ENCODE peak calls at places on chromosomes 16 and 17, in eight cellular contexts. One of them, this sample, is unnamed.

GRCh38 chr17:67571478-67571877 is 146.3 kb upstream of the NOL11 start:
- DNase-seq in mucosa of descending colon: no peak
- DNase-seq in stimulated activated CD8-positive, alpha-beta memory T cell treated with anti-CD3 and anti-CD28 coated beads, Interleukin-7, amount 100 ng/mL, for 1 hour: no peak
- DNase-seq in heart left ventricle: no peak
- DNase-seq in M059J: no peak
- DNase-seq in foreskin fibroblast: no peak
- DNase-seq in trophoblast cell: no peak
- DNase-seq in activated CD4-positive, alpha-beta memory T cell treated with anti-CD3 and anti-CD28 coated beads for 36 hours: no peak
- DNase-seq in this sample: no peak

GRCh38 chr16:747978-748746 is 7.4 kb upstream of the CIAO3 start:
- DNase-seq in mucosa of descending colon: no peak
- DNase-seq in stimulated activated CD8-positive, alpha-beta memory T cell treated with anti-CD3 and anti-CD28 coated beads, Interleukin-7, amount 100 ng/mL, for 1 hour: no peak
- DNase-seq in heart left ventricle: no peak
- DNase-seq in M059J: no peak
- DNase-seq in foreskin fibroblast: no peak
- DNase-seq in trophoblast cell: peak
- DNase-seq in activated CD4-positive, alpha-beta memory T cell treated with anti-CD3 and anti-CD28 coated beads for 36 hours: no peak
- DNase-seq in this sample: no peak

GRCh38 chr17:73404246-73404645 is 92.4 kb upstream of the CDC42EP4 start:
- DNase-seq in mucosa of descending colon: no peak
- DNase-seq in stimulated activated CD8-positive, alpha-beta memory T cell treated with anti-CD3 and anti-CD28 coated beads, Interleukin-7, amount 100 ng/mL, for 1 hour: no peak
- DNase-seq in heart left ventricle: no peak
- DNase-seq in M059J: no peak
- DNase-seq in foreskin fibroblast: no peak
- DNase-seq in trophoblast cell: no peak
- DNase-seq in activated CD4-positive, alpha-beta memory T cell treated with anti-CD3 and anti-CD28 coated beads for 36 hours: no peak
- DNase-seq in this sample: no peak

GRCh38 chr17:45391918-45392317 is 40.8 kb downstream of the ARHGAP27 start:
- DNase-seq in mucosa of descending colon: no peak
- DNase-seq in stimulated activated CD8-positive, alpha-beta memory T cell treated with anti-CD3 and anti-CD28 coated beads, Interleukin-7, amount 100 ng/mL, for 1 hour: no peak
- DNase-seq in heart left ventricle: no peak
- DNase-seq in M059J: no peak
- DNase-seq in foreskin fibroblast: no peak
- DNase-seq in trophoblast cell: peak
- DNase-seq in activated CD4-positive, alpha-beta memory T cell treated with anti-CD3 and anti-CD28 coated beads for 36 hours: no peak
- DNase-seq in this sample: no peak

GRCh38 chr17:33927732-33928133 is 327.4 kb upstream of the CCL2 start:
- DNase-seq in mucosa of descending colon: peak
- DNase-seq in stimulated activated CD8-positive, alpha-beta memory T cell treated with anti-CD3 and anti-CD28 coated beads, Interleukin-7, amount 100 ng/mL, for 1 hour: no peak
- DNase-seq in heart left ventricle: no peak
- DNase-seq in M059J: peak
- DNase-seq in foreskin fibroblast: no peak
- DNase-seq in trophoblast cell: no peak
- DNase-seq in activated CD4-positive, alpha-beta memory T cell treated with anti-CD3 and anti-CD28 coated beads for 36 hours: no peak
- DNase-seq in this sample: no peak

GRCh38 chr16:621526-622105 is 9.2 kb upstream of the WFIKKN1 start:
- DNase-seq in mucosa of descending colon: no peak
- DNase-seq in stimulated activated CD8-positive, alpha-beta memory T cell treated with anti-CD3 and anti-CD28 coated beads, Interleukin-7, amount 100 ng/mL, for 1 hour: no peak
- DNase-seq in heart left ventricle: no peak
- DNase-seq in M059J: no peak
- DNase-seq in foreskin fibroblast: no peak
- DNase-seq in trophoblast cell: no peak
- DNase-seq in activated CD4-positive, alpha-beta memory T cell treated with anti-CD3 and anti-CD28 coated beads for 36 hours: no peak
- DNase-seq in this sample: no peak

GRCh38 chr16:5738586-5738985 is 641.0 kb upstream of the EEF2KMT start:
- DNase-seq in mucosa of descending colon: peak
- DNase-seq in stimulated activated CD8-positive, alpha-beta memory T cell treated with anti-CD3 and anti-CD28 coated beads, Interleukin-7, amount 100 ng/mL, for 1 hour: no peak
- DNase-seq in heart left ventricle: no peak
- DNase-seq in M059J: peak
- DNase-seq in foreskin fibroblast: no peak
- DNase-seq in trophoblast cell: no peak
- DNase-seq in activated CD4-positive, alpha-beta memory T cell treated with anti-CD3 and anti-CD28 coated beads for 36 hours: no peak
- DNase-seq in this sample: no peak

GRCh38 chr16:11481987-11482386 is 104.7 kb downstream of the LITAF start:
- DNase-seq in mucosa of descending colon: no peak
- DNase-seq in stimulated activated CD8-positive, alpha-beta memory T cell treated with anti-CD3 and anti-CD28 coated beads, Interleukin-7, amount 100 ng/mL, for 1 hour: no peak
- DNase-seq in heart left ventricle: no peak
- DNase-seq in M059J: peak
- DNase-seq in foreskin fibroblast: peak
- DNase-seq in trophoblast cell: no peak
- DNase-seq in activated CD4-positive, alpha-beta memory T cell treated with anti-CD3 and anti-CD28 coated beads for 36 hours: no peak
- DNase-seq in this sample: no peak

GRCh38 chr16:88536971-88537751 is 33.0 kb upstream of the ZC3H18 start:
- DNase-seq in mucosa of descending colon: no peak
- DNase-seq in stimulated activated CD8-positive, alpha-beta memory T cell treated with anti-CD3 and anti-CD28 coated beads, Interleukin-7, amount 100 ng/mL, for 1 hour: no peak
- DNase-seq in heart left ventricle: no peak
- DNase-seq in M059J: no peak
- DNase-seq in foreskin fibroblast: no peak
- DNase-seq in trophoblast cell: no peak
- DNase-seq in activated CD4-positive, alpha-beta memory T cell treated with anti-CD3 and anti-CD28 coated beads for 36 hours: no peak
- DNase-seq in this sample: peak

GRCh38 chr16:62254847-62255246 is 218.6 kb upstream of the CDH8 start:
- DNase-seq in mucosa of descending colon: no peak
- DNase-seq in stimulated activated CD8-positive, alpha-beta memory T cell treated with anti-CD3 and anti-CD28 coated beads, Interleukin-7, amount 100 ng/mL, for 1 hour: no peak
- DNase-seq in heart left ventricle: no peak
- DNase-seq in M059J: peak
- DNase-seq in foreskin fibroblast: no peak
- DNase-seq in trophoblast cell: no peak
- DNase-seq in activated CD4-positive, alpha-beta memory T cell treated with anti-CD3 and anti-CD28 coated beads for 36 hours: no peak
- DNase-seq in this sample: no peak

GRCh38 chr16:66468321-66468965 is 41.3 kb downstream of the BEAN1 start:
- DNase-seq in mucosa of descending colon: no peak
- DNase-seq in stimulated activated CD8-positive, alpha-beta memory T cell treated with anti-CD3 and anti-CD28 coated beads, Interleukin-7, amount 100 ng/mL, for 1 hour: no peak
- DNase-seq in heart left ventricle: no peak
- DNase-seq in M059J: no peak
- DNase-seq in foreskin fibroblast: no peak
- DNase-seq in trophoblast cell: no peak
- DNase-seq in activated CD4-positive, alpha-beta memory T cell treated with anti-CD3 and anti-CD28 coated beads for 36 hours: no peak
- DNase-seq in this sample: no peak

GRCh38 chr17:36468903-36469635 is 17.4 kb upstream of the ZNHIT3 start:
- DNase-seq in mucosa of descending colon: no peak
- DNase-seq in stimulated activated CD8-positive, alpha-beta memory T cell treated with anti-CD3 and anti-CD28 coated beads, Interleukin-7, amount 100 ng/mL, for 1 hour: no peak
- DNase-seq in heart left ventricle: no peak
- DNase-seq in M059J: no peak
- DNase-seq in foreskin fibroblast: no peak
- DNase-seq in trophoblast cell: no peak
- DNase-seq in activated CD4-positive, alpha-beta memory T cell treated with anti-CD3 and anti-CD28 coated beads for 36 hours: no peak
- DNase-seq in this sample: no peak

GRCh38 chr17:61597606-61598005 is 6.6 kb upstream of the NACA2 start:
- DNase-seq in mucosa of descending colon: no peak
- DNase-seq in stimulated activated CD8-positive, alpha-beta memory T cell treated with anti-CD3 and anti-CD28 coated beads, Interleukin-7, amount 100 ng/mL, for 1 hour: no peak
- DNase-seq in heart left ventricle: no peak
- DNase-seq in M059J: no peak
- DNase-seq in foreskin fibroblast: no peak
- DNase-seq in trophoblast cell: no peak
- DNase-seq in activated CD4-positive, alpha-beta memory T cell treated with anti-CD3 and anti-CD28 coated beads for 36 hours: no peak
- DNase-seq in this sample: no peak

GRCh38 chr16:49608095-49608494 is 234.5 kb downstream of the C16orf78 start:
- DNase-seq in mucosa of descending colon: peak
- DNase-seq in stimulated activated CD8-positive, alpha-beta memory T cell treated with anti-CD3 and anti-CD28 coated beads, Interleukin-7, amount 100 ng/mL, for 1 hour: no peak
- DNase-seq in heart left ventricle: no peak
- DNase-seq in M059J: no peak
- DNase-seq in foreskin fibroblast: peak
- DNase-seq in trophoblast cell: no peak
- DNase-seq in activated CD4-positive, alpha-beta memory T cell treated with anti-CD3 and anti-CD28 coated beads for 36 hours: no peak
- DNase-seq in this sample: no peak

GRCh38 chr16:86387461-86388440 is 122.6 kb upstream of the FOXF1 start:
- DNase-seq in mucosa of descending colon: no peak
- DNase-seq in stimulated activated CD8-positive, alpha-beta memory T cell treated with anti-CD3 and anti-CD28 coated beads, Interleukin-7, amount 100 ng/mL, for 1 hour: no peak
- DNase-seq in heart left ventricle: no peak
- DNase-seq in M059J: peak
- DNase-seq in foreskin fibroblast: peak
- DNase-seq in trophoblast cell: peak
- DNase-seq in activated CD4-positive, alpha-beta memory T cell treated with anti-CD3 and anti-CD28 coated beads for 36 hours: no peak
- DNase-seq in this sample: peak

This sample was measured in activated CD8-positive, alpha-beta T cell treated with anti-CD3 and anti-CD28 coated beads for 36 hours.